ENCODE peak calls at places on chromosome X, in five cellular contexts. O is hepatocyte, V is IMR-90, B is K562, K is GM23248. Q is an unnamed sample. For H4K20me1, the result is how much of the 10 kb centered on the place peaks cover.

GRCh38 chrX:2261838-2262678 is 238.7 kb downstream of the DHRSX start:
- DNase-seq in B (no peak), K (peak), O (no peak), V (peak), Q (no peak)

GRCh38 chrX:45571453-45571852 is 370.8 kb upstream of the DIPK2B start:
- DNase-seq in B (no peak), O (no peak), K (no peak), V (no peak), Q (no peak)

GRCh38 chrX:35150052-35150451 is 207.5 kb downstream of the FAM47B start:
- DNase-seq in V (no peak), K (no peak), O (no peak), B (no peak), Q (no peak)

GRCh38 chrX:17395154-17395553 is 20.2 kb downstream of the NHS start:
- DNase-seq in V (no peak), K (peak), O (no peak), B (no peak), Q (no peak)

GRCh38 chrX:153634832-153635231 is 12.2 kb upstream of the DUSP9 start:
- DNase-seq in V (no peak), K (no peak), O (peak), B (no peak), Q (no peak)

GRCh38 chrX:3712080-3712869 is 1.2 kb downstream of the PRKX start:
- DNase-seq in K (peak), V (peak), B (peak), O (peak), Q (peak)

GRCh38 chrX:34521563-34521962 is 135.5 kb downstream of the TMEM47 start:
- DNase-seq in O (no peak), B (no peak), K (peak), V (peak), Q (peak)

GRCh38 chrX:105695451-105695850 is 126.9 kb upstream of the NRK start:
- DNase-seq in B (no peak), O (no peak), V (peak), K (no peak), Q (peak)

GRCh38 chrX:97563531-97564133 is 679.9 kb downstream of the RPA4 start:
- DNase-seq in K (peak), B (no peak), O (peak), V (peak), Q (peak)

DNA sequence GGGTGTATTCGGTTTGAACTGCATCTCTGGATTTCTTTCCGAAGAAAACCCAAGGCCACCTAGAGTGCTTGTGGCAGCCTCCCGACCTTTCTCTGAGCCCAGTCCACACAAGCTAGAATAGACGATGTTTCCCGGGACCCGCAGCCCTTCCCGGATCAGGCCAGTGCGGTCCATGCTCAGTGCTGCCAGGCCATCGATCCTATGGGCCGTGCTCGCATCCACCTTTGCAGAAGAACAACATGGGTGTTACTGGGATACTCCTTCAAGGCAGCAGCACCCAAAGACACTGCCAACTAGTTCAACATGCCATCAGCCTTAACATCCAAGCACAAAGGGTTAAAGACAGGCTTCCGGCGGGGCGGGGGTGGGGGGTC is 22.8 kb downstream of the BCOR start:
- DNase-seq in V (no peak), K (no peak), B (no peak), O (no peak), Q (no peak)
- H4K20me1 ChIP-seq in V (under half), K (under half), B (half or more), O (under half), Q (under half)

DNA sequence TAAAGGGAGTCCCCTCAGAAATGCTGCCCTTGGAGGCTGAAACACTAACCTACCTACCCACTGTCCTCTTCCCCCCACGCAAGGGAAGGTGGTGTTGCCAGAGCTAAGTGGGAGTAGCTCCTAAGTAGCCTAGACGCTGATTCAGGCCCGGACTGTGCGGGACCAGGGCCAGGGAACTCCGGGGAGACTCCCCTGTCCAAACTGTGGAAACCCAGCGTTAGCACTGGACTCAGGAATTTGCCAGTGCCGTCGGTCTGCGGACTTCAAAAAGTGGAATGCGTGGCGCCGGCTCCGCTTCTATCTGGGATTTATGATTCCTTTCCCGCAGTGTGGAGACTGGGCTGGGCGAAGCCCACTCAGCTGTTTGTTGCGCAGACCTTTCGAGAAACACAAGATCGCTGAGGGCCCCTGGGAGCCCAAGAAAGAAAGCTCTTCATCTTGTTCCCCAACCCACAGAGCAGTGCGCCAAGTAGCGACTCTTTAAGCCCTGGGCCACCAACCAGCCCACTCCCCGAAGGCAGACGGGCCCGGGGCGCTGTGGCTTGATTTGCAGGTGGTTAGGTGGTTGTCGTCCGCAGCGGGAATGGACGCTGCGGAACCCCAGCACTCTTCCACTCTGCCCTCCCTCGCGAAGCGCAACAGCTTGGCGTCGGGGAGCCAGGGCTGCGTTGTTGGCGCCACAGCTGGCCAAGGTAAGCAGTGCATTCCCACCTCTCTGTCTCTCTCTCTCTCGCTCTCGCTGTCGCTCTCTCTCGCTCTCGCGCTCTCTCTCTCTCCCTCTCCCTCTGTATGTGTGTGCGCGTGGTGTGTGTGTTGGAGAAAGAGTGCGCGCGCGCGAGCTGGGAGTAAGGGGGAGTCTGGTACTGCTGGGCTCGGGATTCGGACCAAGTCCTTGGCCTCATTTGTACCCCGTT is 2.0 kb downstream of the TMEM255A start:
- DNase-seq in K (peak), V (peak), B (no peak), O (peak), Q (peak)
- H4K20me1 ChIP-seq in K (under half), V (under half), B (under half), O (under half), Q (under half)

GRCh38 chrX:53084043-53084570 is 1.9 kb downstream of the TSPYL2 start:
- DNase-seq in V (peak), B (no peak), O (no peak), K (peak), Q (no peak)
- H4K20me1 ChIP-seq in V (under half), B (under half), O (under half), K (under half), Q (under half)

DNA sequence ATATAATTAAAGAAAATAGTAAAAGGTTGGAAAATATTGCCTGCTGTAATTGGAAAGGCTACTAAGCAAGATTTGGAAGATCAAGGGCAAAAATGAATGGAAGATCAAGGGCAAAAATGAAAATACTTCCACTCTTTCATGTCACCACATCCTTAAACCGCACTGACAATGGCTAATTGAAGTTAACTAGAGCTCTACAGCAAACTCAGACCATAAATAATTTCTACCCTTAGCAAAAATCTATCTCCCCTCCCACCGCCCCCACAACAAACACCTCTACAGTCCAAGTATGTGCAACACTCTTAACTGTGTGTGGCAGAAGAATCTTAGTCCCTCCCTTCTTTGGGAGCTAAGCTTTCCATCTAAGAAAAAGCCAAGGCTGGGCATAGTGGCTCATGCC is 27.1 kb downstream of the ATP11C start:
- DNase-seq in O (no peak), V (no peak), B (no peak), K (no peak), Q (no peak)
- H4K20me1 ChIP-seq in O (under half), V (under half), B (under half), K (under half), Q (under half)

Q was measured in PC-3.